ENCODE peak calls at places on chromosomes 1 and 21, in four cellular contexts. X is caudate nucleus, P is Peyer's patch, Q is heart right ventricle. C is an unnamed sample.

GRCh38 chr21:41247561-41247968 is 69.0 kb upstream of the FAM3B start:
- DNase-seq in X (no peak), P (no peak), Q (no peak), C (no peak)

GRCh38 chr1:198265073-198265661 is 108.4 kb downstream of the NEK7 start:
- DNase-seq in X (no peak), P (no peak), Q (no peak), C (no peak)

GRCh38 chr1:232594018-232594502 is 35.9 kb downstream of the SIPA1L2 start:
- DNase-seq in X (no peak), P (no peak), Q (no peak), C (no peak)

GRCh38 chr21:45515241-45516061 is 26.8 kb downstream of the SLC19A1 start:
- DNase-seq in X (no peak), P (peak), Q (peak), C (no peak)

GRCh38 chr21:28142692-28143091 is 850.0 kb downstream of the LTN1 start:
- DNase-seq in X (no peak), P (no peak), Q (no peak), C (no peak)

GRCh38 chr1:55005351-55006140 is 6.8 kb downstream of the BSND start:
- DNase-seq in X (no peak), P (no peak), Q (no peak), C (no peak)

GRCh38 chr1:89953929-89954328 is 41.0 kb upstream of the ZNF326 start:
- DNase-seq in X (no peak), P (no peak), Q (no peak), C (no peak)

GRCh38 chr1:43250351-43250761 is 19.4 kb upstream of the TMEM125 start:
- DNase-seq in X (no peak), P (no peak), Q (no peak), C (no peak)

GRCh38 chr1:91650764-91651163 is 150.1 kb downstream of the CDC7 start:
- DNase-seq in X (no peak), P (no peak), Q (peak), C (no peak)

GRCh38 chr1:222040163-222040900 is 298.4 kb upstream of the DUSP10 start:
- DNase-seq in X (no peak), P (no peak), Q (no peak), C (no peak)

GRCh38 chr1:40032240-40032891 is 8.2 kb upstream of the CAP1 start:
- DNase-seq in X (no peak), P (no peak), Q (no peak), C (peak)

GRCh38 chr1:211715976-211716375 is 40.6 kb upstream of the NEK2 start:
- DNase-seq in X (no peak), P (no peak), Q (no peak), C (no peak)

GRCh38 chr1:117501275-117501674 is 104.6 kb upstream of the TENT5C start:
- DNase-seq in X (no peak), P (no peak), Q (no peak), C (no peak)

GRCh38 chr1:40132383-40133121 is 28.6 kb upstream of the RLF start:
- DNase-seq in X (no peak), P (no peak), Q (no peak), C (no peak)

GRCh38 chr1:182389619-182390047 is 2.0 kb downstream of the GLUL start:
- DNase-seq in X (no peak), P (no peak), Q (no peak), C (peak)

GRCh38 chr1:64834734-64835133 is 89.9 kb downstream of the RAVER2 start:
- DNase-seq in X (no peak), P (no peak), Q (no peak), C (no peak)

GRCh38 chr21:17436626-17437111 is 76.2 kb upstream of the CXADR start:
- DNase-seq in X (no peak), P (no peak), Q (no peak), C (no peak)
- H3K27ac ChIP-seq in X (peak), P (no peak), Q (peak), C (peak)

DNA sequence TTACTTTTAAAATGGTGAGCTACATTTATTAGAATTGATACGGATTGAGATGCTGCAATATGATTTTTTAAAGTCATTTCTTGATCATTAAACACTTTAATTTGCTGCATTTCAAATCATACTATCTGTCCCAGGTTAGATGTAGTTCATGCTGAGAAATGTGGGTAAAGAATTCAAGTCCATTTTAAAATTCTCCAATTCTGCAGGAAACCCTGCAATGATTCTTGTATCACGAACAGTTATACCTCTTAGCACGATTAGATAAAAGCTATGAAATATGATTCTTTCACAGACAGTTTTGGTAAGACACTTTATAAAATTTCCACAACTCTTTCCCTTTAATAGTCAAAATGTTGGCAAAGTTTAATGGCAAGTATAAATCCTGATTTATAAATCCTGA is 693.4 kb downstream of the ADGRL2 start:
- DNase-seq in X (no peak), P (no peak), Q (no peak), C (no peak)
- H3K27ac ChIP-seq in X (no peak), P (no peak), Q (no peak), C (no peak)

GRCh38 chr1:204647805-204648153 is 37.8 kb downstream of the LRRN2 start:
- DNase-seq in X (no peak), P (no peak), Q (no peak), C (no peak)

GRCh38 chr1:204650911-204651570 is 34.5 kb downstream of the LRRN2 start:
- DNase-seq in X (no peak), P (no peak), Q (no peak), C (no peak)

GRCh38 chr1:204651843-204652421 is 33.6 kb downstream of the LRRN2 start:
- DNase-seq in X (no peak), P (no peak), Q (no peak), C (no peak)

GRCh38 chr1:204648576-204648975 is 37.0 kb downstream of the LRRN2 start:
- DNase-seq in X (no peak), P (no peak), Q (no peak), C (no peak)

GRCh38 chr1:204649756-204650155 is 35.8 kb downstream of the LRRN2 start:
- DNase-seq in X (no peak), P (no peak), Q (no peak), C (no peak)
- H3K27ac ChIP-seq in X (no peak), P (no peak), Q (no peak), C (no peak)

GRCh38 chr1:68119445-68119844 is 69.0 kb upstream of the DIRAS3 start:
- DNase-seq in X (no peak), P (no peak), Q (no peak), C (no peak)
- H3K27ac ChIP-seq in X (no peak), P (no peak), Q (no peak), C (no peak)

GRCh38 chr1:223429313-223429731 is 36.1 kb downstream of the CCDC185 start:
- DNase-seq in X (no peak), P (no peak), Q (no peak), C (no peak)

GRCh38 chr1:223423641-223424233 is 30.5 kb downstream of the CCDC185 start:
- DNase-seq in X (no peak), P (no peak), Q (no peak), C (no peak)

GRCh38 chr1:223425550-223425949 is 32.3 kb downstream of the CCDC185 start:
- DNase-seq in X (no peak), P (no peak), Q (no peak), C (no peak)

GRCh38 chr1:223429821-223430220 is 36.6 kb downstream of the CCDC185 start:
- DNase-seq in X (no peak), P (no peak), Q (no peak), C (no peak)

GRCh38 chr1:223426936-223427335 is 33.7 kb downstream of the CCDC185 start:
- DNase-seq in X (no peak), P (no peak), Q (no peak), C (no peak)
- H3K27ac ChIP-seq in X (no peak), P (no peak), Q (no peak), C (no peak)